ENCODE peak calls at places on chromosomes 1 and 21, in four cellular contexts. Y, Q, B and G are unnamed samples.

GRCh38 chr1:43509740-43510375 is 20.8 kb upstream of the PTPRF start:
- DNase-seq in Q (no peak), Y (no peak), B (no peak), G (no peak)

GRCh38 chr1:222334026-222334680 is 213.8 kb downstream of the HHIPL2 start:
- DNase-seq in Q (no peak), B (peak; percentile 10), Y (no peak), G (no peak)

GRCh38 chr1:210328746-210329488 is at the start of gene HHAT:
- DNase-seq in Q (peak; percentile 92), B (peak; percentile 25), Y (peak; percentile 81), G (peak; percentile 78)

GRCh38 chr1:167627865-167628641 is 2.0 kb upstream of the RCSD1 start:
- DNase-seq in B (no peak), Q (no peak), Y (no peak), G (peak; percentile 44)

GRCh38 chr1:41712081-41712480 is 206.6 kb downstream of the HIVEP3 start:
- DNase-seq in B (no peak), Q (no peak), Y (no peak), G (no peak)

GRCh38 chr1:154304664-154305337 is 16.1 kb upstream of the AQP10 start:
- DNase-seq in Y (no peak), B (no peak), Q (no peak), G (no peak)

GRCh38 chr1:27100797-27101491 is 54.0 kb downstream of the SLC9A1 start:
- DNase-seq in Q (peak; percentile 49), Y (no peak), B (no peak), G (no peak)

GRCh38 chr1:29270881-29271390 is 34.6 kb downstream of the PTPRU start:
- DNase-seq in Y (no peak), Q (no peak), B (no peak), G (no peak)

GRCh38 chr1:32626176-32626575 is 24.2 kb downstream of the ZBTB8OS start:
- DNase-seq in Q (no peak), B (no peak), Y (no peak), G (no peak)

GRCh38 chr1:88571510-88571909 is 112.6 kb upstream of the PKN2 start:
- DNase-seq in B (no peak), Q (no peak), Y (no peak), G (no peak)

GRCh38 chr1:235908742-235909520 is 42.2 kb upstream of the LYST start:
- DNase-seq in Q (no peak), Y (peak; percentile 82), B (peak; percentile 54), G (no peak)

GRCh38 chr1:67459068-67459467 is 28.9 kb upstream of the SERBP1 start:
- DNase-seq in B (no peak), Q (no peak), Y (no peak), G (no peak)

GRCh38 chr1:73056826-73057225 is 774.5 kb upstream of the NEGR1 start:
- DNase-seq in Y (no peak), Q (no peak), B (no peak), G (no peak)

GRCh38 chr21:44817914-44818635 is at the start of gene SUMO3:
- DNase-seq in Q (peak; percentile 83), B (peak; percentile 34), Y (peak; percentile 74), G (peak; percentile 91)

GRCh38 chr1:161730050-161730564 is 8.8 kb downstream of the FCRLB start:
- DNase-seq in Y (no peak), Q (no peak), B (no peak), G (no peak)

GRCh38 chr1:248858096-248858890 is 592 bp downstream of the ZNF692 start:
- DNase-seq in B (peak; percentile 15), Y (peak; percentile 59), Q (peak; percentile 84), G (peak; percentile 93)

GRCh38 chr1:228969968-228970800 is 234.9 kb downstream of the RHOU start:
- DNase-seq in Y (no peak), B (no peak), Q (no peak), G (no peak)

GRCh38 chr1:18805925-18806849 is 53.3 kb downstream of the TAS1R2 start:
- DNase-seq in B (no peak), Q (no peak), Y (peak; percentile 18), G (no peak)

GRCh38 chr1:200039849-200040479 is 12.5 kb downstream of the NR5A2 start:
- DNase-seq in B (no peak), Q (no peak), Y (no peak), G (no peak)

GRCh38 chr1:12714710-12715500 is 1.0 kb upstream of the AADACL3 start:
- DNase-seq in Q (no peak), Y (no peak), B (no peak), G (no peak)

GRCh38 chr1:55326496-55326895 is 111.3 kb upstream of the USP24 start:
- DNase-seq in Y (no peak), B (no peak), Q (no peak), G (no peak)

GRCh38 chr1:57620589-57620988 is 196.7 kb upstream of the DAB1 start:
- DNase-seq in Q (no peak), Y (no peak), B (no peak), G (no peak)

GRCh38 chr1:201741763-201742342 is 87.1 kb upstream of the IPO9 start:
- DNase-seq in B (no peak), Q (no peak), Y (no peak), G (no peak)

GRCh38 chr1:93874025-93874651 is 4.9 kb downstream of the DNTTIP2 start:
- DNase-seq in Q (no peak), B (peak; percentile 15), Y (peak; percentile 59), G (peak; percentile 18)

GRCh38 chr1:162631546-162632233 is 574 bp upstream of the DDR2 start:
- DNase-seq in B (no peak), Y (no peak), Q (peak; percentile 52), G (no peak)

GRCh38 chr1:210233216-210233494 is 559 bp downstream of the SERTAD4 start:
- DNase-seq in Y (no peak), Q (no peak), B (no peak), G (peak; percentile 42)

GRCh38 chr1:12610305-12610935 is 7.6 kb downstream of the DHRS3 start:
- DNase-seq in Q (no peak), Y (no peak), B (no peak), G (no peak)

GRCh38 chr1:118785246-118785645 is 202.9 kb downstream of the TBX15 start:
- DNase-seq in Y (no peak), Q (peak; percentile 41), B (peak; percentile 68), G (no peak)

GRCh38 chr1:42730002-42730401 is 10.0 kb downstream of the CLDN19 start:
- DNase-seq in Q (no peak), B (no peak), Y (no peak), G (no peak)

GRCh38 chr1:54609301-54609921 is 13.9 kb downstream of the FAM151A start:
- DNase-seq in B (no peak), Q (no peak), Y (no peak), G (no peak)

GRCh38 chr1:152013664-152014237 is 20.1 kb upstream of the S100A10 start:
- DNase-seq in B (no peak), Q (no peak), Y (peak; percentile 72), G (peak; percentile 69)

GRCh38 chr21:41953249-41953830 is 478 bp downstream of the C2CD2 start:
- DNase-seq in B (no peak), Q (peak; percentile 53), Y (no peak), G (no peak)

GRCh38 chr1:24908591-24909259 is 21.4 kb downstream of the RUNX3 start:
- DNase-seq in Y (no peak), Q (peak; percentile 29), B (no peak), G (no peak)

GRCh38 chr1:88825721-88826120 is 65.6 kb downstream of the GTF2B start:
- DNase-seq in B (no peak), Y (no peak), Q (no peak), G (no peak)

GRCh38 chr21:32940079-32941014 is 85.4 kb upstream of the OLIG2 start:
- DNase-seq in Q (peak; percentile 51), Y (peak; percentile 42), B (no peak), G (peak; percentile 46)